ENCODE peak calls at places on chromosomes 5 and 9, in four cellular contexts. S is fibroblast of lung; Z is mammary epithelial cell; Q is CD8-positive, alpha-beta T cell. K is an unnamed sample.

GRCh38 chr9:87909310-87910041 is 8.3 kb upstream of the SPATA31C1 start:
- DNase-seq in S (no peak), Z (no peak), Q (no peak), K (no peak)

GRCh38 chr9:86350006-86350755 is 4.0 kb downstream of the TUT7 start:
- DNase-seq in S (no peak), Z (no peak), Q (no peak), K (no peak)

GRCh38 chr9:136786451-136786850 is 4.7 kb upstream of the TMEM141 start:
- DNase-seq in S (no peak), Z (no peak), Q (no peak), K (peak)

GRCh38 chr5:14365831-14366435 is 215.7 kb upstream of the OTULINL start:
- DNase-seq in S (peak), Z (peak), Q (no peak), K (no peak)

GRCh38 chr9:70924380-70924779 is 197.0 kb downstream of the TRPM3 start:
- DNase-seq in S (peak), Z (peak), Q (no peak), K (no peak)

GRCh38 chr5:66558562-66558961 is 37.6 kb upstream of the MAST4 start:
- DNase-seq in S (no peak), Z (no peak), Q (no peak), K (no peak)

GRCh38 chr5:85108471-85108870 is 723.8 kb upstream of the EDIL3 start:
- DNase-seq in S (no peak), Z (no peak), Q (no peak), K (no peak)

GRCh38 chr9:97397220-97397619 is 14.7 kb upstream of the TDRD7 start:
- DNase-seq in S (peak), Z (peak), Q (no peak), K (no peak)

GRCh38 chr5:157347301-157348048 is 81.6 kb downstream of the CYFIP2 start:
- DNase-seq in S (no peak), Z (no peak), Q (no peak), K (no peak)

GRCh38 chr5:131386779-131387178 is 122.9 kb downstream of the CDC42SE2 start:
- DNase-seq in S (peak), Z (no peak), Q (no peak), K (no peak)

GRCh38 chr9:33143241-33143642 is 23.9 kb downstream of the B4GALT1 start:
- DNase-seq in S (peak), Z (no peak), Q (no peak), K (no peak)

GRCh38 chr5:54785729-54786548 is 199.5 kb downstream of the ESM1 start:
- DNase-seq in S (no peak), Z (no peak), Q (no peak), K (peak)

GRCh38 chr5:2726366-2726765 is 25.1 kb downstream of the IRX2 start:
- DNase-seq in S (no peak), Z (no peak), Q (no peak), K (no peak)

DNA sequence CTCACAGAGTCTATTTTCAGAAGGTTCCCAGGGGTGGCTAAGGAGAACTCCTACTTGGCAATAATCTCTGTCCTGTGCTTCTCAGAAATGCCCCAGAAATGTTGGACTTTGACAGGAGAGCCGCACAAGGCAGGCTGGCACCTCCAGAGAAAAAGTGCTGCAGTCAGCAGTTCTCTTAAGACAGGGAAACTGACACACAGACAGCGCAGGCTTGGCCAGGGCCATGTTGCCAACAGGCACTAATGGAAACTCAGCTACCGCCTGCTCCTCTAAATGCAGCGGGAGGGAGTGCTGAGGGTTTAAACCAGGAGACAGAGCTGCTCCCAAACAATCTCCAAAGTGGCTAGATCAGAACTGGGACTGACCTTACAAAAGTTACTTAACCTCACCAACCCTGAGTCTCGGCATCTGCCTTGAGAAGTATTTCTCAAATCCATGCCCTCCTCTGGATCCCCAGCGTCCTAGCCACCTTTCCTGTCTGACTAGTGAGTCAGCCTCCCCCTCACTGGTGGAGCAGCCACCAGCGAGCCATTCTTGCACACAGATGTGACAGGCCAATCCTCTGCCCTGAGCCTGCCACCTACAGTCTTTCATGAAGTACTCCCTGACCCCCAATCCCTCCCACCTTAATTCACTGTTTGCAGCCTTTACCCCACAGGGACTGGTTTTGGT is 186.4 kb downstream of the CDK5RAP2 start:
- DNase-seq in S (peak), Z (peak), Q (no peak), K (no peak)
- H3K27ac ChIP-seq in S (peak), Z (peak), Q (no peak), K (no peak)

DNA sequence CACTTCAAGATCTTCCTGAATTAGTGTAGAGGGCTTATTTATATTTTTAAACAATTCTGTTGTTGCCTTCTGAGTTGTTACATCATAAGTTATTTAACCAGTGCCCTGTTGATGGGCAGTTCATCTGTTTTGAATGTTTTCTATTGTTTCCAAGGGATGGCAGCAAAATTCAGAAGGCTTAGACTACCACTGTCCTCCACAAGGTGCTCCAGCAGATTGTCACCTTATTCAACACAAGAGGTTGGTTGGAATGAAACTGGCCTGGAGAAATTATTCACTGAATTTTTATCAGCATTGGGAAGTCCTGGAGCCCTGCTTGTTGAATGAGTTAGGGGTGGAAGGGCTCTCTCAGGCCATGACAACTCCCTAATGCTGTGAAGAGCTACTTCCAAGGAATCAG is 1.3 kb upstream of the KLHL9 start:
- DNase-seq in S (no peak), Z (no peak), Q (no peak), K (no peak)
- H3K27ac ChIP-seq in S (no peak), Z (no peak), Q (no peak), K (no peak)

GRCh38 chr9:76817489-76817888 is 53.3 kb downstream of the PCA3 start:
- DNase-seq in S (peak), Z (peak), Q (no peak), K (no peak)
- H3K27ac ChIP-seq in S (peak), Z (no peak), Q (no peak), K (no peak)

DNA sequence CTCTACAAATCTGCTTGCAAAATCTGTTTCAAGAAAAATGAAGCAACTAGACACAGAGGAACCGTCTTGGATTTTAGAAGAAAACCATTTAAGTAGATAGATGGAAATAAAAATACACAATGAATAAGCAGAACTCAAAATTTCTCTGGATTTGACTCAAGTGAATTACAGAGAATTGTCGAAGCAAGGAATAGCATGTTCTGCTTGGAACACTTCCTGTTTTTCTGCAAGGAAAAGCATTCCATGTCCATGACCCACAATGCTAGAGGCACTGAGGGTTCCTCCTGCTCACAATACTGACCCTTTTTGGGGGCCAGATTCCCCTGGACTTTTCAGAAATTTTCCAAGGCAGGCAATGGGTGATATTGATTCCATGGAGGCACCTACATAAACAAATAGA is 29.8 kb downstream of the PRUNE2 start:
- DNase-seq in S (peak), Z (no peak), Q (no peak), K (no peak)
- H3K27ac ChIP-seq in S (no peak), Z (no peak), Q (no peak), K (peak)

GRCh38 chr9:21777701-21778100 is 24.7 kb upstream of the MTAP start:
- DNase-seq in S (peak), Z (peak), Q (no peak), K (no peak)
- H3K27ac ChIP-seq in S (peak), Z (peak), Q (no peak), K (no peak)

DNA sequence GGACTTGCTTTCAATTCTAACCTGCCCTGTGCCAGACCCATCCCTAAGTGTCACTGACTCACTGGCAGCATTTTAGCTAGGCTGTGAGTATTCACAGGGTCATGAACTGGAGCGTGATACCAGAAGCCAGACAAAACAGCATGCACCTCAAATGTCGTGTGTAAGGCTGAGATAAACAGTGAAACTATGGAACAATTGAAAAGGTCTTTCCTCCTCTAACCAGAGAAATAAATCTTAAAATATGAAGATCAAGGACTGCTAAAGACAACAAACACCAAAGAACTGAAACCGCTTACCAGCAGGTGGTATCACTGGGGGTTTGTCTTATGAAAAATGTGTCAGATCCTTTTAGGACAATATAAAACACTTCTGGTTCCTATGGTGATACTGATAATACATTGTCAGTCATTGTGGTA is 168.4 kb upstream of the RGMB start:
- DNase-seq in S (peak), Z (no peak), Q (no peak), K (no peak)
- H3K27ac ChIP-seq in S (no peak), Z (no peak), Q (no peak), K (no peak)